ENCODE peak calls at places on chromosomes 16 and 17, in seven cellular contexts. Q, K, W, M, A, F and P are unnamed samples.
A peak's percentile ranks its signal among the peaks of the same experiment; 100 is the strongest.

GRCh38 chr17:44199553-44200477 is at the start of gene ATXN7L3:
- DNase-seq in W (peak; percentile 100), A (peak; percentile 90), F (peak; percentile 99), M (peak; percentile 97), Q (peak; percentile 99), K (peak; percentile 100), P (peak; percentile 100)

GRCh38 chr17:45117283-45117682 is 15.0 kb downstream of the PLCD3 start:
- DNase-seq in Q (no peak), A (no peak), K (no peak), F (no peak), M (no peak), W (no peak), P (no peak)

GRCh38 chr17:1592751-1593629 is 30.4 kb upstream of the PITPNA start:
- DNase-seq in K (no peak), A (no peak), Q (no peak), M (no peak), W (no peak), F (no peak), P (no peak)

GRCh38 chr17:39486242-39486641 is 25.0 kb downstream of the CDK12 start:
- DNase-seq in M (no peak), W (peak; percentile 7), A (no peak), F (no peak), K (no peak), Q (peak; percentile 8), P (no peak)

GRCh38 chr17:31321481-31321880 is at the start of gene EVI2A:
- DNase-seq in W (no peak), Q (peak; percentile 69), F (peak; percentile 3), K (peak; percentile 24), A (peak; percentile 30), M (peak; percentile 82), P (peak; percentile 50)

GRCh38 chr17:45641541-45641940 is 142.6 kb upstream of the CRHR1 start:
- DNase-seq in Q (no peak), K (no peak), A (no peak), M (no peak), F (no peak), W (no peak), P (no peak)

GRCh38 chr16:89545044-89545830 is 15.2 kb upstream of the RPL13 start:
- DNase-seq in F (no peak), W (no peak), Q (no peak), M (no peak), K (no peak), A (no peak), P (no peak)

GRCh38 chr16:48906076-48906475 is 296.1 kb upstream of the N4BP1 start:
- DNase-seq in Q (no peak), K (no peak), A (no peak), F (peak; percentile 74), M (no peak), W (no peak), P (no peak)

GRCh38 chr16:11410382-11411058 is 65.3 kb downstream of the RMI2 start:
- DNase-seq in A (no peak), W (peak; percentile 41), Q (no peak), F (no peak), K (peak; percentile 33), M (no peak), P (no peak)

GRCh38 chr17:39755550-39756375 is 18.0 kb downstream of the GRB7 start:
- DNase-seq in F (no peak), W (no peak), M (peak; percentile 26), A (peak; percentile 35), K (peak; percentile 12), Q (no peak), P (peak; percentile 38)

GRCh38 chr16:22353188-22353919 is 21.1 kb downstream of the CDR2 start:
- DNase-seq in K (no peak), Q (peak; percentile 55), F (no peak), W (no peak), M (no peak), A (no peak), P (no peak)

GRCh38 chr17:50026901-50027638 is 28.8 kb upstream of the ITGA3 start:
- DNase-seq in A (peak; percentile 69), Q (peak; percentile 98), K (peak; percentile 92), W (peak; percentile 90), F (peak; percentile 76), M (peak; percentile 68), P (peak; percentile 62)

GRCh38 chr17:78709119-78709681 is 72.9 kb downstream of the CYTH1 start:
- DNase-seq in K (no peak), Q (no peak), M (no peak), F (no peak), A (no peak), W (peak; percentile 87), P (no peak)

GRCh38 chr17:48261297-48261880 is 153.8 kb downstream of the SNX11 start:
- DNase-seq in K (peak; percentile 19), M (no peak), Q (peak; percentile 72), W (no peak), A (no peak), F (peak; percentile 72), P (no peak)

GRCh38 chr17:40912506-40913220 is 24.8 kb downstream of the KRT23 start:
- DNase-seq in W (no peak), F (no peak), A (no peak), M (no peak), Q (peak; percentile 52), K (no peak), P (no peak)

GRCh38 chr17:68782829-68783228 is 172.4 kb downstream of the ABCA8 start:
- DNase-seq in M (no peak), Q (no peak), A (no peak), W (no peak), F (no peak), K (peak; percentile 41), P (no peak)

GRCh38 chr17:74601944-74602572 is 10.0 kb upstream of the CD300LD start:
- DNase-seq in A (no peak), M (no peak), F (peak; percentile 53), Q (peak; percentile 73), W (peak; percentile 12), K (peak; percentile 58), P (no peak)

GRCh38 chr16:87243383-87243964 is 73.7 kb downstream of the C16orf95 start:
- DNase-seq in F (no peak), W (no peak), M (no peak), K (no peak), A (no peak), Q (no peak), P (no peak)

GRCh38 chr17:16121915-16122314 is 93.4 kb downstream of the NCOR1 start:
- DNase-seq in Q (no peak), W (no peak), F (no peak), A (no peak), K (no peak), M (no peak), P (no peak)

GRCh38 chr17:78512976-78513375 is 64.2 kb downstream of the DNAH17 start:
- DNase-seq in A (no peak), K (no peak), Q (no peak), W (no peak), M (no peak), F (no peak), P (no peak)

GRCh38 chr16:8936421-8936820 is 27.3 kb downstream of the USP7 start:
- DNase-seq in M (peak; percentile 63), Q (peak; percentile 71), A (peak; percentile 29), K (peak; percentile 60), W (peak; percentile 31), F (peak; percentile 61), P (peak; percentile 50)

GRCh38 chr17:51487947-51488346 is 227.6 kb downstream of the UTP18 start:
- DNase-seq in W (peak; percentile 1), F (peak; percentile 59), K (no peak), Q (peak; percentile 56), M (peak; percentile 5), A (no peak), P (no peak)

GRCh38 chr17:56629450-56630187 is 36.1 kb downstream of the NOG start:
- DNase-seq in M (peak; percentile 18), K (no peak), A (no peak), F (peak; percentile 69), Q (peak; percentile 71), W (no peak), P (no peak)

GRCh38 chr16:28554634-28555423 is 1.1 kb downstream of the SGF29 start:
- DNase-seq in Q (no peak), A (no peak), K (no peak), W (peak; percentile 35), F (no peak), M (no peak), P (no peak)
- H3K9me3 ChIP-seq in Q (no peaks in the 10 kb centered on the region), A (no peaks in the 10 kb centered on the region), K (no peaks in the 10 kb centered on the region), W (no peaks in the 10 kb centered on the region), F (no peaks in the 10 kb centered on the region), M (no peaks in the 10 kb centered on the region), P (no peaks in the 10 kb centered on the region)

DNA sequence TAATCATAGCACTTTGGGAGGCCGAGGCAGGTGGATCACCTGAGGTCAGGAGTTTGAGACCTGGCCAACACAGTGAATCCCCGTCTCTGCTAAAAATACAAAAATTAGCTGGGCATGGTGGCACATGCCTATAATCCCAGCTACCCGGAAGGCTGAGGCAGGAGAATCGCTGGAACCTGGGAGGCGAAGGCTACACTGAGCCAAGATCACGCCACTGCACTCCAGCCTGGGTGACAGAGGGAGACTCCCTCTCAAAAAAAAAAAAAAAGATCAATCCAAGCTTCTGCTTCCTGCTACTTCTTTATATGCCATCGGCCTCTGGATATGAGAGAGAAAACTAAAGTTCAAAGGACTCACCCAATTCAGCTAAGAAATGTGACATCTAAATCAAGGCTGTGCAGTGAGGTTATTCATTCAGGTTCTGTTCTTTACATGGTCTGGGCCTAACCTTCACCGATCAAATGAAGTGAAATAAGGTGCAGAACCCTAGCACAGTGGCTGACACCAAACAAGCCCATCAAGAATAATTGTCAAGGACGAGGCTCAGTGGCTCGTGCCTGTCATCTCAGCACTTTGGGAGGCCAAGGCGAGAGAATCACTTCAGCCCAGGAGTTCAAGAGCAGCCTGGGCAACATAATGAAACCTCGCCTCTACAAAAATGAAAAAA is 25.6 kb downstream of the ZP2 start:
- DNase-seq in F (no peak), K (no peak), W (no peak), Q (no peak), A (no peak), M (no peak), P (no peak)
- H3K9me3 ChIP-seq in F (no peaks in the 10 kb centered on the region), K (no peaks in the 10 kb centered on the region), W (no peaks in the 10 kb centered on the region), Q (no peaks in the 10 kb centered on the region), A (no peaks in the 10 kb centered on the region), M (no peaks in the 10 kb centered on the region), P (no peaks in the 10 kb centered on the region)

DNA sequence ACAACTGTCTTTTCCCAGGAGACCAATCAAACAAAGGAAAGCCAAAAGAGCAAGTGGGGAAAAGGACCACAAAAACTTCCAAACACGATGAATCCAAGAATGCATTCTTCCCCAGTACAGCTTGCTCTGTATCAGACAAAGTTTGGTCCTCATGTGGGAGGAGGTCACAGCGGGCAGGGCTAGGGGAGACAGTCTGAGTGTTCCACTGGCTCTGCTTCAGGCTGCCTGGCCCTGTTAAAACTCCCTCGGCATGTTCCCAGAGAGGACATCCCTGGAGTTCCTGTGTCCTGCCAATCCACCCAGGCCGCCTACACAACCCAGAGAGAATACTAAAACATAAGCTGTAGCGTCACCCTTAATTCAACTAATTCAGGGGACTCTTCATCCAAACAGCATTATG is 415.1 kb upstream of the DYNLRB2 start:
- DNase-seq in W (no peak), Q (no peak), K (peak; percentile 2), A (no peak), M (no peak), F (no peak), P (no peak)
- H3K9me3 ChIP-seq in W (no peaks in the 10 kb centered on the region), Q (no peaks in the 10 kb centered on the region), K (no peaks in the 10 kb centered on the region), A (no peaks in the 10 kb centered on the region), M (no peaks in the 10 kb centered on the region), F (no peaks in the 10 kb centered on the region), P (peaks cover 4% of the 10 kb centered on the region)

GRCh38 chr16:3377917-3378316 is 22.2 kb downstream of the OR2C1 start:
- DNase-seq in F (no peak), K (no peak), M (no peak), Q (no peak), A (no peak), W (no peak), P (no peak)

GRCh38 chr16:3388325-3388724 is 12.5 kb downstream of the ZSCAN32 start:
- DNase-seq in A (no peak), W (no peak), F (no peak), Q (no peak), M (no peak), K (no peak), P (no peak)

GRCh38 chr16:3383045-3383448 is 17.8 kb downstream of the ZSCAN32 start:
- DNase-seq in W (no peak), K (no peak), F (no peak), M (no peak), Q (no peak), A (no peak), P (no peak)
- H3K9me3 ChIP-seq in W (peaks cover 7% of the 10 kb centered on the region), K (peaks cover 70% of the 10 kb centered on the region), F (peaks cover 35% of the 10 kb centered on the region), M (peaks cover 90% of the 10 kb centered on the region), Q (peaks cover 31% of the 10 kb centered on the region), A (peaks cover 82% of the 10 kb centered on the region), P (peaks cover 52% of the 10 kb centered on the region)